ENCODE peak calls at places on chromosomes 5 and 9, in five cellular contexts. Y is DND-41, X is fibroblast of mammary gland, P is adrenal gland, I is omental fat pad. G is an unnamed sample.

GRCh38 chr9:2132484-2133082 is 117.4 kb downstream of the SMARCA2 start:
- DNase-seq in I (no peak), Y (no peak), X (peak), P (no peak), G (no peak)

GRCh38 chr9:94002316-94003140 is 47.4 kb upstream of the BARX1 start:
- DNase-seq in I (no peak), Y (peak), X (peak), P (peak), G (peak)

GRCh38 chr5:27748847-27749246 is 710.5 kb upstream of the CDH9 start:
- DNase-seq in P (no peak), I (no peak), X (peak), Y (no peak), G (no peak)

GRCh38 chr5:134124289-134125194 is 10.1 kb downstream of the TCF7 start:
- DNase-seq in P (no peak), Y (peak), I (no peak), X (peak), G (no peak)

GRCh38 chr5:126998895-126999570 is 31.3 kb downstream of the MARCHF3 start:
- DNase-seq in X (no peak), Y (no peak), P (no peak), I (no peak), G (no peak)

GRCh38 chr5:62708481-62709325 is 130.1 kb downstream of the LRRC70 start:
- DNase-seq in P (no peak), Y (no peak), X (no peak), I (no peak), G (no peak)

GRCh38 chr5:127826011-127826410 is 122.8 kb downstream of the CCDC192 start:
- DNase-seq in Y (no peak), X (peak), P (no peak), I (no peak), G (no peak)

GRCh38 chr5:173613433-173614144 is 2.9 kb downstream of the BOD1 start:
- DNase-seq in P (no peak), I (no peak), X (no peak), Y (no peak), G (no peak)

GRCh38 chr9:36781532-36781931 is 208.8 kb downstream of the MELK start:
- DNase-seq in I (no peak), P (peak), X (peak), Y (no peak), G (peak)

GRCh38 chr5:83718195-83718825 is 2.3 kb downstream of the HAPLN1 start:
- DNase-seq in X (peak), Y (peak), P (peak), I (no peak), G (peak)

GRCh38 chr5:42993516-42994284 is 46.4 kb downstream of the ANXA2R start:
- DNase-seq in X (peak), P (peak), Y (peak), I (no peak), G (no peak)

GRCh38 chr5:95261369-95262175 is 23.3 kb downstream of the MCTP1 start:
- DNase-seq in P (no peak), X (peak), Y (peak), I (no peak), G (peak)

GRCh38 chr5:118008779-118009178 is 979.6 kb downstream of the DTWD2 start:
- DNase-seq in P (no peak), I (no peak), Y (no peak), X (no peak), G (no peak)

GRCh38 chr5:123174916-123175481 is 86.0 kb downstream of the PRDM6 start:
- DNase-seq in P (no peak), Y (no peak), I (no peak), X (no peak), G (no peak)

GRCh38 chr9:74777136-74777879 is 110.4 kb downstream of the TRPM6 start:
- DNase-seq in Y (peak), X (peak), P (peak), I (peak), G (peak)

GRCh38 chr9:133429641-133430161 is 7.5 kb downstream of the ADAMTS13 start:
- DNase-seq in P (no peak), Y (no peak), X (no peak), I (no peak), G (no peak)

GRCh38 chr5:35046754-35047153 is 995 bp downstream of the AGXT2 start:
- DNase-seq in Y (no peak), X (peak), P (no peak), I (no peak), G (no peak)

GRCh38 chr9:69605406-69605805 is 66.8 kb downstream of the APBA1 start:
- DNase-seq in P (no peak), Y (no peak), I (no peak), X (no peak), G (no peak)

GRCh38 chr9:33860200-33860871 is 43.4 kb downstream of the UBE2R2 start:
- DNase-seq in Y (no peak), I (no peak), X (no peak), P (no peak), G (no peak)

GRCh38 chr5:126594077-126594476 is 942 bp downstream of the ALDH7A1 start:
- DNase-seq in Y (no peak), X (peak), P (no peak), I (no peak), G (no peak)

GRCh38 chr5:1125030-1125357 is 13.1 kb upstream of the SLC12A7 start:
- DNase-seq in I (no peak), X (peak), Y (no peak), P (peak), G (no peak)

GRCh38 chr9:83041771-83042170 is 21.2 kb downstream of the RASEF start:
- DNase-seq in X (no peak), I (no peak), P (no peak), Y (no peak), G (no peak)

GRCh38 chr9:99197987-99198386 is 23.8 kb downstream of the ALG2 start:
- DNase-seq in X (no peak), P (no peak), Y (no peak), I (no peak), G (no peak)

GRCh38 chr9:137764981-137765380 is 112.6 kb upstream of the CACNA1B start:
- DNase-seq in I (no peak), P (no peak), X (no peak), Y (no peak), G (no peak)

GRCh38 chr5:1268056-1268455 is 26.8 kb downstream of the TERT start:
- DNase-seq in Y (no peak), P (no peak), I (no peak), X (no peak), G (no peak)

GRCh38 chr5:126107381-126107780 is 315.8 kb upstream of the GRAMD2B start:
- DNase-seq in I (no peak), Y (no peak), X (peak), P (no peak), G (no peak)

DNA sequence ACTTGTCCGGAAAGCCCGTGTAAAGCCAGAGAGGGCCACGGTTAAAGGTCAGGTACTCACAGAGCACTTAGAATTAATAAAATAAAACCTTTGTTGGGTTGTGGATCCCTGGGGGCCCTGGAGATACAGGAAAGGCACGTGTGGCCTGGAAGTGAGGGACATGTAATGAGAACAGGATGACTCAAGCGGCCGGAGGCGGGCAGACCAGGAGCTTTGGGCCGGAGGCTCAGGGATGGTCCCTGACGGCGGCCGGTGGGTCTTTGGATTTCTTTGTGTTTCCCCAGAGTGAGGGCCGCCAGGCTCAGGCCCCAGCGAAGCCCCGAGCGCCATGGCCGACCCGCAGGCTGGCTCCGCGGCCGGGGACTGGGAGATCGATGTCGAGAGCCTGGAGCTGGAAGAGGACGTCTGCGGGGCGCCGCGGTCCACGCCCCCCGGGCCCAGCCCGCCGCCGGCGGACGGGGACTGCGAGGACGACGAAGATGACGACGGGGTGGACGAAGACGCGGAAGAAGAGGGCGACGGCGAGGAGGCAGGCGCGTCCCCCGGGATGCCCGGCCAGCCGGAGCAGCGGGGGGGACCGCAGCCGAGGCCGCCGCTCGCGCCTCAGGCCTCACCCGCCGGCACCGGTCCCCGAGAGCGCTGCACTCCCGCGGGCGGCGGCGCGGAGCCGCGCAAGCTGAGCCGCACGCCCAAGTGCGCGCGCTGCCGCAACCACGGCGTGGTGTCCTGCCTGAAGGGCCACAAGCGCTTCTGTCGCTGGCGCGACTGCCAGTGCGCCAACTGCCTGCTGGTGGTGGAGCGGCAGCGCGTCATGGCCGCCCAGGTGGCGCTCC is 1.3 kb downstream of the DMRT2 start:
- DNase-seq in I (no peak), X (peak), Y (no peak), P (no peak), G (no peak)
- TF ChIP-seq CTCF in I (no peak), X (no peak), Y (no peak), P (no peak), G (no peak)

GRCh38 chr5:40474250-40474649 is 205.5 kb upstream of the PTGER4 start:
- DNase-seq in Y (peak), P (no peak), X (no peak), I (no peak), G (no peak)
- TF ChIP-seq CTCF in Y (peak), P (no peak), X (no peak), I (no peak), G (no peak)

GRCh38 chr5:177426566-177427210 is at the start of gene GRK6:
- DNase-seq in I (no peak), Y (peak), P (peak), X (peak), G (peak)

GRCh38 chr5:177428574-177429217 is 2.2 kb downstream of the GRK6 start:
- DNase-seq in X (no peak), Y (no peak), P (no peak), I (no peak), G (no peak)

GRCh38 chr5:177429248-177430045 is 3.0 kb downstream of the GRK6 start:
- DNase-seq in Y (peak), X (no peak), I (no peak), P (peak), G (no peak)

GRCh38 chr5:177427211-177427822 is 841 bp downstream of the GRK6 start:
- DNase-seq in P (no peak), Y (no peak), X (no peak), I (no peak), G (no peak)

DNA sequence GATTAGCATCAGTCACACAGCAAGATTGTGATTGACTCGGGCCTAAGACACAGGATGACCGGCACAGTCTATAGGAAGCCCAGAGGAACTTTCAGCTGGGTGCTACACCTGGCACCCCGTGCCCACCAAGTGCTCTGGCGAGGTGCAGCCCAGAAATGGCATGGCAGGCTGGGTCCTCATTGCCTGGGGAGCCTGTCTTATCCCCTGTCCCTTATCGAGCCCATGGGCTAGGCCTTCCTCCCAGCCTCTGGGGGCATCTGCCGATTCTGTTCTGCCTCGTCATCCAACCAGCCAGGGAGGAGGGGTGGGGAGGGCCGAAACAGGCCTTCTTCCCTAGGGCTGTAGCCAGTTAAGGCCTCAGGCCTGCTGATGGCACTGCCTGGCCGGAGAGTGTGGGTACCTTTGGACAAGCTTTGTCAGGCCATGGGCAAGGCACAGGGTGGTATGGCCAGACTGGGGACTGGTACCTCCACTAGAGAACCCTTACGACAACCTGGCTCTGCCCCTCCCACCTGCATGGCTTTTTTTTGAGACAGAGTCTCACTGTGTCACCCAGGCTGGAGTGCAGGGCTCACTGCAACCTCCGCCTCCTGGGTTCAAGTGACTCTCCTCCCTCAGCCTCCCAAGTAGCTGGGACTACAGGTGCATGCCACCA is 1.6 kb downstream of the GRK6 start:
- DNase-seq in X (no peak), I (no peak), P (no peak), Y (no peak), G (no peak)
- TF ChIP-seq CTCF in X (no peak), I (no peak), P (no peak), Y (no peak), G (no peak)

DNA sequence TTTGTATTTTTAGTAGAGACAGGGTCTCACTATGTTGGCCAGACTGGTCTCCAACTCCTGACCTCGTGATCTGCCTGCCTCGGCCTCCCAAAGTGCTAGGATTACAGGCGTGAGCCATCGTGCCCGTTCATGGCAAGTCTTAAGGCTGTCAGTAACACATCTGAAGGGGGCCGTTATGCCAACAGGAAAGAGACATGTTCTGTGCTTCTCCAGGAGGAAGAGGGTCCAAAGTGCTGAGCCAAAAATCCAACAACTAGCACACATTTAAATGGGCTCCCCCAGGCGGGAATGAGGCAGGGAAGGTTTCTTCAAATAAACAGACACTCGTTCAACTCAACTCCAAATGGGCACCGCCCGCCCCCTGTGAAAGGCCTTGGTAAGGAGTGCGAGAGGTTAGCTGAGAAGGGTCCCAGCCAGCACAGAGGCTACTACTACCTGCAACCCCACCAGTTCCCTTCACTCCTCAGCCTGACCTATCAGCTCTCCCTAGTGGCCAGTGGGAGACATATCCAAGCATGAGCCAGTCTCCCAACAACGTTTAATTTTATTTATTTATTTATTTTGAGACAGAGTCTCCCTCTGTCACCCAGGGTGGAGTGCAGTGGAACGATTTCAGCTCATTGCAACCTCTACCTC is 84.1 kb upstream of the DMRT1 start:
- DNase-seq in I (no peak), Y (peak), P (peak), X (peak), G (peak)
- TF ChIP-seq CTCF in I (no peak), Y (peak), P (peak), X (peak), G (peak)

DNA sequence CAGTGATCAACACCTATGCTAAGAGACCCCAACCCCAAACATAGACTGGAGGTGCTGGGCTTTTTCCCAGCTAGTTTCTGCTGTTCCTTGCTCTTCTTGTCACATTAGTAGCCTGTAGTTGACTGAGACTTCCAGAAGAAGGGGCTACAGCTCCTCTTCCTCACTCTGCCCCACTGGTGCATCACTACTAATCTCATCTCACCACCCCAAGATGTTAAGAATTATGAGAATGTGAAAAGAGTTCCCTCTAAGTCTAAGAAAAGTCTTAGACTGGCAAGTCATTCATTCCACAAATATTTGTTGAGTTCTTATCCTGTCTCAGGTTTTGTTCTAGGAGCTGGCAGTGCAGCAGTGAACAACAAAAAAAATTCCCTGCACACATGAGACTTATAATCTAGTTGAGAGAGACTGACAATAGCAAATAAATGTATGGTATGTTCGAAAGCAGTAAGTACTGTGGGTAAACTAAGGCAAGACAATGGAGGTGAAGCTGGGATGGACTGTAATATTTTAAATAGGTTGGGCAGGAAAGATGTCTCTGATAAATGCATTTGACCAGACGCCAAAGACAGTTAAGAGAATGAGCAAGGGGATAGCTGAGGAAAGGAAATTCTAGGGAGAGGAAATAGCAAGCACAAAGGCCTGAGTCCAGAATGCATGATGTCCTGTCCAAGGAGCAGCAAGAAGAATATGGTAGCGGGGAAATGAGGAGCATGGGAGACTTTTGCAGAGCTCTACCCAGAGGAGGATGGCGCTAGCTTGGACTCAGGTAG is 92.3 kb downstream of the PTCD2 start:
- DNase-seq in P (no peak), X (peak), Y (no peak), I (no peak), G (no peak)
- TF ChIP-seq CTCF in P (no peak), X (peak), Y (no peak), I (no peak), G (no peak)

DNA sequence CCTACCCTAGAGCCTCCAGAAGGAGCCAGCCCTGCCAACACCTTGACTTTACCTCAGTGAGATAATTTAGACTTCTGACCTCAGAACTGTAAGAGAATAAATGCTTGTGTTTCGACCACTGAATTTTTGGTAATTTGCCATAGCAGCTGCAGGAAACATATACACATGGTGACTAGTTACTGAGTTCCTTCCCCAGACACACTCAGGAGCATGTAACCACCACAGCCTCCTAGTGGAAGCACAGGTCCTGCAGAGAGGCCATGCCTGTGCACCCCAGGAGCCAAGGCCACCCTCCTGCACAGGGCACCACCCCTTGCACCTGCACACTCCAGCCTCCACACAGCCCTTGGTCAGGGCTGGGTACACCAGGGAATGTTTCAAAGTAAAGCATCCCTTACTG is 7.6 kb upstream of the CAMSAP1 start:
- DNase-seq in P (no peak), X (peak), I (no peak), Y (no peak), G (no peak)
- TF ChIP-seq CTCF in P (no peak), X (no peak), I (no peak), Y (no peak), G (no peak)

GRCh38 chr9:89970701-89971100 is 365.9 kb downstream of the GADD45G start:
- DNase-seq in X (no peak), I (no peak), P (no peak), Y (no peak), G (no peak)

GRCh38 chr9:89967527-89967926 is 362.7 kb downstream of the GADD45G start:
- DNase-seq in X (no peak), P (no peak), Y (no peak), I (no peak), G (no peak)

GRCh38 chr9:89974582-89974981 is 369.8 kb downstream of the GADD45G start:
- DNase-seq in I (no peak), P (no peak), Y (no peak), X (no peak), G (no peak)

GRCh38 chr9:89969881-89970639 is 365.2 kb downstream of the GADD45G start:
- DNase-seq in Y (no peak), I (no peak), P (no peak), X (no peak), G (no peak)

GRCh38 chr9:89969156-89969566 is 364.3 kb downstream of the GADD45G start:
- DNase-seq in Y (no peak), I (no peak), P (no peak), X (no peak), G (no peak)
- TF ChIP-seq CTCF in Y (no peak), I (no peak), P (no peak), X (no peak), G (no peak)

GRCh38 chr5:54742417-54742889 is 224.9 kb downstream of the SNX18 start:
- DNase-seq in P (no peak), Y (no peak), X (peak), I (no peak), G (peak)
- TF ChIP-seq CTCF in P (no peak), Y (no peak), X (no peak), I (no peak), G (peak)

GRCh38 chr9:127802576-127803443 is at the start of gene FPGS:
- DNase-seq in I (peak), Y (peak), P (peak), X (peak), G (peak)

GRCh38 chr9:127803507-127804352 is 1.0 kb downstream of the FPGS start:
- DNase-seq in X (peak), Y (peak), I (no peak), P (peak), G (peak)

GRCh38 chr9:127806871-127807270 is 4.2 kb downstream of the FPGS start:
- DNase-seq in X (no peak), Y (no peak), I (no peak), P (no peak), G (no peak)

GRCh38 chr9:127805620-127806019 is 2.9 kb downstream of the FPGS start:
- DNase-seq in I (no peak), P (no peak), X (peak), Y (peak), G (peak)

GRCh38 chr9:127801955-127802575 is 617 bp upstream of the FPGS start:
- DNase-seq in P (no peak), Y (no peak), X (peak), I (no peak), G (no peak)
- TF ChIP-seq CTCF in P (no peak), Y (no peak), X (no peak), I (no peak), G (no peak)